ENCODE peak calls at places on chromosomes 11 and 22, in six cellular contexts. L, X, T, V, G and B are unnamed samples. For H3K9me3, the result is how much of the 10 kb centered on the place peaks cover.

GRCh38 chr11:57217053-57217452 is 20.0 kb downstream of the APLNR start:
- DNase-seq in L (no peak), X (no peak), T (peak), V (no peak), G (no peak), B (no peak)

GRCh38 chr11:118565062-118565461 is 669 bp downstream of the IFT46 start:
- DNase-seq in L (no peak), X (no peak), T (peak), V (no peak), G (no peak), B (no peak)

GRCh38 chr11:123798079-123798478 is 8.1 kb downstream of the OR6M1 start:
- DNase-seq in L (no peak), X (no peak), T (no peak), V (no peak), G (no peak), B (no peak)

GRCh38 chr22:43739851-43740250 is 72.3 kb downstream of the EFCAB6 start:
- DNase-seq in L (no peak), X (no peak), T (no peak), V (no peak), G (no peak), B (no peak)

GRCh38 chr22:49996192-49996531 is 16.4 kb downstream of the IL17REL start:
- DNase-seq in L (no peak), X (no peak), T (no peak), V (no peak), G (no peak), B (no peak)

GRCh38 chr11:19602406-19602805 is 110.2 kb upstream of the NAV2 start:
- DNase-seq in L (no peak), X (no peak), T (no peak), V (no peak), G (no peak), B (no peak)

GRCh38 chr11:77473001-77473800 is 693 bp downstream of the PAK1 start:
- DNase-seq in L (peak), X (peak), T (peak), V (peak), G (peak), B (no peak)

GRCh38 chr22:23225724-23226496 is 45.6 kb downstream of the BCR start:
- DNase-seq in L (no peak), X (no peak), T (peak), V (no peak), G (peak), B (no peak)

GRCh38 chr22:32237905-32238304 is 17.2 kb downstream of the SLC5A4 start:
- DNase-seq in L (no peak), X (no peak), T (no peak), V (no peak), G (no peak), B (no peak)

GRCh38 chr11:116558504-116559252 is 214.1 kb downstream of the BUD13 start:
- DNase-seq in L (no peak), X (no peak), T (no peak), V (peak), G (no peak), B (no peak)

GRCh38 chr11:69538840-69539239 is 57.4 kb downstream of the LINC01488 start:
- DNase-seq in L (no peak), X (peak), T (no peak), V (no peak), G (no peak), B (no peak)

GRCh38 chr11:72856551-72857342 is 42.5 kb downstream of the ATG16L2 start:
- DNase-seq in L (no peak), X (no peak), T (no peak), V (no peak), G (no peak), B (no peak)

GRCh38 chr11:1762537-1763302 is 1.0 kb downstream of the CTSD start:
- DNase-seq in L (no peak), X (peak), T (peak), V (no peak), G (no peak), B (no peak)

GRCh38 chr11:13134886-13135285 is 125.8 kb downstream of the RASSF10 start:
- DNase-seq in L (no peak), X (no peak), T (no peak), V (no peak), G (no peak), B (no peak)

GRCh38 chr11:15618583-15619032 is 503.9 kb downstream of the INSC start:
- DNase-seq in L (no peak), X (no peak), T (no peak), V (no peak), G (no peak), B (no peak)

GRCh38 chr22:29315286-29316195 is at the start of gene RASL10A:
- DNase-seq in L (peak), X (peak), T (no peak), V (no peak), G (no peak), B (no peak)

GRCh38 chr11:23205156-23205871 is 345.0 kb upstream of the CCDC179 start:
- DNase-seq in L (no peak), X (no peak), T (no peak), V (peak), G (no peak), B (no peak)

DNA sequence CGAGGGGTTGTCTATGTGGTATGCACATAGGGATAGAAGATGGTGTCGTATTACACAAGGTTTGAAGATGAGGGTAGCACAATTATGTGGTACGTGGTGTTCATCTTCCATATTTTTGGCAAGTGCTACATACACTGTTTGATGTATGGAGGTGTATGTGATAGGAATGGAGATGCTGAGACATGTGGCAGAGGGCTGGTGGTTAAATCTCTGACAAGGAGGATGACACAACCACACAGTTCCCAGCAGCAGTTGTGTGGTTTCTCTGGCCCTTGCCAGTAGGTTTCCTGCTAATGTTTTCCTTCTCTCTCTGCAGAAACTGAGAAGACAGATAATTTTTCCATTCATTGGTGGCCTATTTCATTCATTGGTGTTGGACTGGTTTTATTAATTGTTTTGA is 17.0 kb downstream of the NCR3LG1 start:
- DNase-seq in L (no peak), X (no peak), T (no peak), V (no peak), G (no peak), B (no peak)
- H3K9me3 ChIP-seq in L (under half), X (under half), T (half or more), V (half or more), G (under half), B (under half)

GRCh38 chr22:47547881-47548630 is 785.6 kb downstream of the TBC1D22A start:
- DNase-seq in L (no peak), X (no peak), T (no peak), V (no peak), G (no peak), B (no peak)
- H3K9me3 ChIP-seq in L (under half), X (under half), T (under half), V (under half), G (under half), B (under half)

GRCh38 chr22:48662476-48663150 is 1165.1 kb downstream of the BRD1 start:
- DNase-seq in L (no peak), X (no peak), T (no peak), V (no peak), G (no peak), B (no peak)
- H3K9me3 ChIP-seq in L (under half), X (under half), T (under half), V (under half), G (under half), B (under half)

DNA sequence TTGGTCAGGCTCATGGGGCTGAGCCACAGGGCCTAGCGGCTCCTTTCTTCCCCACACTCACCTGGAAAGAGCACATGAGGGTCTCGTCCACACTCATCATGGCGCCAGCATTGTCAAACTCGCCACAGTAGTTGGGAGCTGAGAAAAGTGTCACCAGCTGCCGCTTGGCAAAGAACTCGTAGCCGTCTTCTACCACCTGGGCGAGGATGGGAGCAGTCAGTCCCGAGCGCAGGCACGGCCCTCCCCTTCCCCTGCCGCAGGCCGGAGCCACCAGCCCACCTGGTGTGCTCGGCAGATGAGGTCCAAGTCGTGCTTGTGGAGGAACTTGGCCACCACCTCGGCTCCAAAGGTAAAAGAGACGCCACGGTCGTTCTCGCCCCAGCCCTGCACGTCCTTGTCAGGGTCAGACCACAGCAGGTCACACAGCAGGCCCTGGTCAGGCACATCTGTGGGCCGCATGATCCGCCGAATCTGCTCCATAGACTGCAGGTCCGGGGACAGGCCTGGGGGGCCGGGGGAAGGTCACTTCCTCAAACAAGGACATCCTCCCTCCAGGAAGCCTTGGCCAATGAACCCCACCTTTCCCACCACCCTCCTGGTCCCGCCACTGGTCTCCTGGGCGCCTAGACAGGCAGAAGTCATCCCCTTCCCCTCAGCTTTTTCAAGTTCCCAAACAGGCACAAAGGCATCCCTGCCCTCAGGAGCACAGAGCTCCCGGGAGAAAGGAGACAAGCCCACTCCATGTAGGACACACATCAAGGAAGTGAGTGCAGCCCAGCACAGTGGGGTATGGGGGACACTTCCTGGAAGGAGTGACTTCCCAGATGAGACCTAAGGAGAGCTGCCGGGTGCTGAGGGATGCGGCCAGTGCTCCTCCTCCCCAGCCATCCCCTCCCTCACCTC is 2.7 kb downstream of the PPP1CA start:
- DNase-seq in L (no peak), X (no peak), T (no peak), V (no peak), G (no peak), B (no peak)
- H3K9me3 ChIP-seq in L (under half), X (under half), T (under half), V (under half), G (under half), B (under half)